ENCODE peak calls at places on chromosomes 2 and 18, in ten cellular contexts. N, S, H, I, O, F, P, X, Z and T are unnamed samples.

GRCh38 chr18:77862358-77862757 is 612.7 kb downstream of the GALR1 start:
- DNase-seq in N (no peak), S (no peak), H (no peak), I (no peak), O (no peak), F (no peak), P (no peak), X (no peak), Z (no peak), T (no peak)

GRCh38 chr2:134402385-134402784 is 148.5 kb downstream of the MGAT5 start:
- DNase-seq in N (no peak), S (no peak), H (no peak), I (no peak), O (no peak), F (no peak), P (no peak), X (no peak), Z (peak), T (no peak)

GRCh38 chr2:32852821-32853220 is 93.9 kb upstream of the LTBP1 start:
- DNase-seq in N (no peak), S (no peak), H (no peak), I (no peak), O (no peak), F (no peak), P (no peak), X (no peak), Z (no peak), T (no peak)

GRCh38 chr2:85902496-85902895 is 13.7 kb upstream of the ST3GAL5 start:
- DNase-seq in N (no peak), S (no peak), H (no peak), I (no peak), O (no peak), F (no peak), P (no peak), X (peak), Z (no peak), T (no peak)

GRCh38 chr18:55500316-55501086 is 87.5 kb downstream of the TCF4 start:
- DNase-seq in N (no peak), S (no peak), H (no peak), I (no peak), O (no peak), F (no peak), P (no peak), X (peak), Z (no peak), T (no peak)

GRCh38 chr18:42486296-42486695 is 531.3 kb downstream of the PIK3C3 start:
- DNase-seq in N (no peak), S (no peak), H (no peak), I (no peak), O (no peak), F (no peak), P (no peak), X (no peak), Z (no peak), T (no peak)

GRCh38 chr2:212711851-212712250 is 173.2 kb upstream of the ERBB4 start:
- DNase-seq in N (no peak), S (no peak), H (no peak), I (no peak), O (no peak), F (no peak), P (no peak), X (peak), Z (no peak), T (no peak)

GRCh38 chr2:218149865-218150264 is 16.9 kb downstream of the CXCR1 start:
- DNase-seq in N (no peak), S (no peak), H (no peak), I (no peak), O (no peak), F (no peak), P (peak), X (no peak), Z (no peak), T (no peak)

GRCh38 chr2:152132321-152132720 is 33.5 kb upstream of the CACNB4 start:
- DNase-seq in N (no peak), S (no peak), H (no peak), I (no peak), O (no peak), F (no peak), P (no peak), X (no peak), Z (no peak), T (no peak)

GRCh38 chr2:9668686-9669338 is 38.0 kb upstream of the YWHAQ start:
- DNase-seq in N (no peak), S (no peak), H (no peak), I (no peak), O (peak), F (no peak), P (no peak), X (no peak), Z (no peak), T (no peak)

GRCh38 chr2:28736034-28736433 is 15.6 kb upstream of the PPP1CB start:
- DNase-seq in N (peak), S (no peak), H (peak), I (no peak), O (peak), F (no peak), P (no peak), X (no peak), Z (peak), T (no peak)

GRCh38 chr2:9565436-9566153 is 10.0 kb upstream of the ADAM17 start:
- DNase-seq in N (no peak), S (no peak), H (peak), I (no peak), O (peak), F (no peak), P (no peak), X (peak), Z (peak), T (no peak)

GRCh38 chr2:162086904-162087303 is 12.9 kb upstream of the DPP4 start:
- DNase-seq in N (no peak), S (no peak), H (no peak), I (no peak), O (no peak), F (no peak), P (no peak), X (peak), Z (no peak), T (no peak)

GRCh38 chr2:2547911-2548310 is 216.8 kb upstream of the MYT1L start:
- DNase-seq in N (no peak), S (no peak), H (no peak), I (no peak), O (no peak), F (no peak), P (no peak), X (no peak), Z (no peak), T (no peak)

GRCh38 chr2:202037086-202037485 is 3.4 kb downstream of the FZD7 start:
- DNase-seq in N (no peak), S (no peak), H (no peak), I (no peak), O (no peak), F (no peak), P (no peak), X (no peak), Z (no peak), T (no peak)

GRCh38 chr2:25324905-25325592 is 16.7 kb downstream of the DNMT3A start:
- DNase-seq in N (peak), S (no peak), H (no peak), I (no peak), O (no peak), F (no peak), P (no peak), X (no peak), Z (peak), T (no peak)

GRCh38 chr2:181070834-181071200 is 90.4 kb downstream of the UBE2E3 start:
- DNase-seq in N (no peak), S (no peak), H (no peak), I (no peak), O (no peak), F (no peak), P (no peak), X (no peak), Z (no peak), T (no peak)

GRCh38 chr2:181073896-181074295 is 93.5 kb downstream of the UBE2E3 start:
- DNase-seq in N (no peak), S (no peak), H (no peak), I (no peak), O (no peak), F (no peak), P (no peak), X (no peak), Z (no peak), T (no peak)

GRCh38 chr2:181074457-181074856 is 94.1 kb downstream of the UBE2E3 start:
- DNase-seq in N (no peak), S (no peak), H (no peak), I (no peak), O (no peak), F (no peak), P (no peak), X (peak), Z (no peak), T (no peak)

GRCh38 chr2:181070119-181070833 is 89.9 kb downstream of the UBE2E3 start:
- DNase-seq in N (no peak), S (no peak), H (no peak), I (no peak), O (no peak), F (no peak), P (no peak), X (peak), Z (no peak), T (no peak)

GRCh38 chr2:181072486-181072885 is 92.1 kb downstream of the UBE2E3 start:
- DNase-seq in N (no peak), S (no peak), H (no peak), I (no peak), O (no peak), F (no peak), P (no peak), X (peak), Z (no peak), T (no peak)
- TF ChIP-seq CTCF in N (no peak), S (no peak), H (no peak), I (no peak), O (no peak), F (no peak), P (no peak), X (no peak), Z (no peak), T (no peak)

DNA sequence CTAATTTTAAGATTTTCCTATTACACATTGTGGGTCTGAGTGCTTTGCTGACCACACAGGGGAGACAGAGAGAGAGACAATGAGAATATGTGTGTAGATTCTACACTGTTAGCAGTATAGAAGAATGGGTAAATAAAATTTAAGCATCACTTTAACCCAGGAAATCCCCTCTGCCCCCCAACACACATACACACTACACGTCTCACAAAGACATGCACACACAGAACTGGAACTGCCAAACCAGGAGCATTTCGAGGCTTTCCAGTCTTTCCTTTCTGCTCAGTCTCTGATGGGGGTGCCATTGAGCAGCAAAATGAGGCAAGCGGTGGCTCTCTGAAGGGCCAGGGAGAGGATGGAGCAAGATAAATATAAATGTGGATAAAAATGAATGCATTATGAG is 2.5 kb downstream of the MERTK start:
- DNase-seq in N (no peak), S (peak), H (no peak), I (no peak), O (peak), F (no peak), P (no peak), X (peak), Z (no peak), T (no peak)
- TF ChIP-seq CTCF in N (no peak), S (no peak), H (peak), I (no peak), O (peak), F (no peak), P (peak), X (peak), Z (no peak), T (no peak)

GRCh38 chr18:9617006-9617542 is 2.7 kb upstream of the PPP4R1 start:
- DNase-seq in N (no peak), S (no peak), H (no peak), I (no peak), O (no peak), F (no peak), P (no peak), X (no peak), Z (no peak), T (no peak)

GRCh38 chr18:9619545-9619944 is 5.2 kb upstream of the PPP4R1 start:
- DNase-seq in N (no peak), S (no peak), H (no peak), I (no peak), O (no peak), F (no peak), P (no peak), X (peak), Z (no peak), T (no peak)

GRCh38 chr18:9619990-9620389 is 5.6 kb upstream of the PPP4R1 start:
- DNase-seq in N (no peak), S (no peak), H (no peak), I (no peak), O (no peak), F (no peak), P (no peak), X (no peak), Z (peak), T (no peak)

GRCh38 chr18:9615973-9616559 is 1.7 kb upstream of the PPP4R1 start:
- DNase-seq in N (no peak), S (no peak), H (no peak), I (no peak), O (no peak), F (no peak), P (no peak), X (peak), Z (no peak), T (no peak)

GRCh38 chr18:9619056-9619455 is 4.7 kb upstream of the PPP4R1 start:
- DNase-seq in N (no peak), S (no peak), H (no peak), I (no peak), O (no peak), F (no peak), P (no peak), X (no peak), Z (no peak), T (no peak)
- TF ChIP-seq CTCF in N (no peak), S (no peak), H (no peak), I (no peak), O (no peak), F (no peak), P (no peak), X (no peak), Z (no peak), T (no peak)

GRCh38 chr2:120228503-120228902 is 5.3 kb upstream of the TMEM185B start:
- DNase-seq in N (no peak), S (no peak), H (no peak), I (no peak), O (no peak), F (peak), P (no peak), X (peak), Z (no peak), T (no peak)
- TF ChIP-seq CTCF in N (no peak), S (no peak), H (no peak), I (no peak), O (no peak), F (no peak), P (peak), X (peak), Z (no peak), T (no peak)

GRCh38 chr2:19851116-19851515 is 50.7 kb downstream of the TTC32 start:
- DNase-seq in N (no peak), S (peak), H (no peak), I (peak), O (no peak), F (no peak), P (no peak), X (peak), Z (no peak), T (no peak)
- TF ChIP-seq CTCF in N (no peak), S (no peak), H (no peak), I (no peak), O (no peak), F (no peak), P (no peak), X (peak), Z (no peak), T (peak)

GRCh38 chr2:187138240-187138639 is 289.3 kb upstream of the ZSWIM2 start:
- DNase-seq in N (no peak), S (peak), H (peak), I (no peak), O (no peak), F (no peak), P (no peak), X (peak), Z (no peak), T (peak)
- TF ChIP-seq CTCF in N (no peak), S (no peak), H (peak), I (no peak), O (peak), F (no peak), P (peak), X (peak), Z (peak), T (peak)

GRCh38 chr2:102975996-102976636 is 214.3 kb downstream of the TMEM182 start:
- DNase-seq in N (no peak), S (peak), H (no peak), I (no peak), O (no peak), F (no peak), P (no peak), X (peak), Z (no peak), T (peak)
- TF ChIP-seq CTCF in N (no peak), S (no peak), H (peak), I (no peak), O (no peak), F (no peak), P (peak), X (peak), Z (no peak), T (peak)

DNA sequence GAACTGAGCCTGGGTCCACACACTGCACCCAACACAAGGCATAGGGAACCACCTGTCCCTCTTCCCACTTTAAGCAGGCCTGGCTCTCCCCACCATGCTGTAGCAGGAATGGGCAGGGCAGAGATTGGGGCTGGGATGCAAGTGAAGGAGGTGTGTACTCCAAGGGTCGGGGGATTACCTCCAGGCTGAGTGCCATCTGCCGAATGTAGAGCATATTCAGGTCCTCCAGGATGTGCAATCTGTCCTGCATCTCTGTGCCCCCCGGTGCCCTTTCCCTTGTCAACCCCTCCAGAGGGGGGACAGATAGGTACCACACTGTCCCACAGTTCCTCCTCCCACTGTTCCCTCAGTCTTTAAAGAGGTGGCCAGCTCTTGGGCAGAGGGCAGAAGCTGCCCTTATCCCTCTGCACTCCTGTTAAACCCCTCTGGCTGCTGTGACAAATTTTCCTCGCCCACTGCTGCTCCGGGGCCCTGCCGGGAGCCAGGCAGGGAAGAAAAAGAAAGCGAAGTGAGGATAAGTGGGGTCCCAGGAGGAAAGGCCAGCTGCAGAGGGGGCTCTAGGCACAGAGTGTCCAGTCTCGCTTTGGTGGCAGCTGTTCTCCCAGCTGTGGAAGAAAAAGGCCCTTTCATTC is 2.2 kb downstream of the RTKN start:
- DNase-seq in N (no peak), S (no peak), H (no peak), I (no peak), O (no peak), F (no peak), P (no peak), X (no peak), Z (no peak), T (no peak)
- TF ChIP-seq CTCF in N (no peak), S (no peak), H (no peak), I (no peak), O (no peak), F (no peak), P (no peak), X (no peak), Z (no peak), T (no peak)

GRCh38 chr18:26656944-26657536 is 108.7 kb upstream of the KCTD1 start:
- DNase-seq in N (peak), S (peak), H (peak), I (no peak), O (peak), F (no peak), P (no peak), X (peak), Z (peak), T (peak)

GRCh38 chr18:26656401-26656943 is 108.1 kb upstream of the KCTD1 start:
- DNase-seq in N (peak), S (peak), H (peak), I (no peak), O (no peak), F (no peak), P (no peak), X (no peak), Z (no peak), T (peak)

GRCh38 chr18:26655010-26655613 is 106.8 kb upstream of the KCTD1 start:
- DNase-seq in N (no peak), S (no peak), H (no peak), I (no peak), O (no peak), F (no peak), P (no peak), X (no peak), Z (no peak), T (peak)

GRCh38 chr18:26654173-26655009 is 106.0 kb upstream of the KCTD1 start:
- DNase-seq in N (no peak), S (no peak), H (no peak), I (no peak), O (no peak), F (no peak), P (no peak), X (no peak), Z (no peak), T (no peak)

GRCh38 chr18:26655614-26656400 is 107.5 kb upstream of the KCTD1 start:
- DNase-seq in N (peak), S (peak), H (peak), I (no peak), O (peak), F (no peak), P (no peak), X (peak), Z (peak), T (peak)
- TF ChIP-seq CTCF in N (no peak), S (no peak), H (peak), I (no peak), O (no peak), F (no peak), P (no peak), X (no peak), Z (peak), T (peak)

GRCh38 chr2:98730851-98731708 is at the start of gene MGAT4A:
- DNase-seq in N (peak), S (peak), H (peak), I (peak), O (peak), F (peak), P (no peak), X (peak), Z (peak), T (peak)
- TF ChIP-seq CTCF in N (no peak), S (no peak), H (no peak), I (no peak), O (no peak), F (no peak), P (peak), X (peak), Z (no peak), T (peak)